ENCODE peak calls at places on chromosomes 13 and 19, in nine cellular contexts. S, W, X, H, Y, C, B, U and J are unnamed samples.

GRCh38 chr19:21569497-21569870 is 64.1 kb downstream of the ZNF429 start:
- DNase-seq in W (peak), S (no peak), H (no peak), X (no peak), Y (peak), U (no peak), B (no peak), C (no peak), J (no peak)

GRCh38 chr13:111429064-111429558 is 108.7 kb downstream of the TEX29 start:
- DNase-seq in H (peak), X (peak), S (no peak), U (no peak), W (peak), C (peak), Y (peak), B (no peak), J (peak)

GRCh38 chr19:10508707-10509106 is 5.6 kb upstream of the KEAP1 start:
- DNase-seq in H (peak), U (no peak), X (no peak), S (no peak), W (no peak), B (no peak), C (no peak), Y (no peak), J (no peak)

GRCh38 chr19:48481846-48482639 is 12.9 kb downstream of the CYTH2 start:
- DNase-seq in S (no peak), C (no peak), B (no peak), X (no peak), H (no peak), Y (no peak), W (no peak), U (no peak), J (no peak)

GRCh38 chr19:1173160-1173844 is 766 bp downstream of the SBNO2 start:
- DNase-seq in B (no peak), S (no peak), H (no peak), Y (no peak), X (no peak), U (no peak), W (no peak), C (peak), J (no peak)

GRCh38 chr13:26460652-26461051 is 96.8 kb upstream of the WASF3 start:
- DNase-seq in U (no peak), H (peak), S (peak), Y (no peak), B (no peak), X (no peak), W (no peak), C (peak), J (no peak)

GRCh38 chr13:29522044-29522685 is 73.3 kb downstream of the SLC7A1 start:
- DNase-seq in C (peak), Y (no peak), X (no peak), S (no peak), U (no peak), H (peak), W (no peak), B (no peak), J (no peak)

GRCh38 chr19:34664168-34664567 is 12.8 kb downstream of the SCGB2B2 start:
- DNase-seq in W (no peak), B (no peak), H (no peak), U (no peak), Y (no peak), C (no peak), S (no peak), X (no peak), J (no peak)

GRCh38 chr19:49145485-49146407 is 9.4 kb downstream of the HRC start:
- DNase-seq in B (no peak), U (peak), W (peak), S (peak), H (peak), X (peak), C (peak), Y (peak), J (peak)

GRCh38 chr13:20182231-20182846 is 10.4 kb downstream of the GJB2 start:
- DNase-seq in B (peak), U (peak), X (no peak), C (peak), Y (no peak), H (peak), W (peak), S (no peak), J (peak)

GRCh38 chr13:21243045-21243842 is 66.8 kb downstream of the MRPL57 start:
- DNase-seq in Y (no peak), S (no peak), B (no peak), X (no peak), U (no peak), W (no peak), H (no peak), C (no peak), J (no peak)

GRCh38 chr13:39909634-39910033 is 254.2 kb downstream of the COG6 start:
- DNase-seq in U (no peak), W (no peak), C (no peak), H (no peak), Y (no peak), X (no peak), B (no peak), S (no peak), J (no peak)

GRCh38 chr13:88887045-88887662 is 1216.0 kb downstream of the SLITRK5 start:
- DNase-seq in S (no peak), Y (no peak), U (no peak), B (no peak), X (no peak), H (no peak), C (no peak), W (no peak), J (no peak)

GRCh38 chr13:43846496-43846895 is 33.0 kb downstream of the CCDC122 start:
- DNase-seq in C (peak), Y (no peak), X (no peak), B (peak), U (no peak), H (peak), S (no peak), W (no peak), J (no peak)

GRCh38 chr13:28574617-28575142 is 79.8 kb upstream of the FLT1 start:
- DNase-seq in C (peak), H (peak), U (no peak), B (peak), W (no peak), S (no peak), X (no peak), Y (peak), J (no peak)

DNA sequence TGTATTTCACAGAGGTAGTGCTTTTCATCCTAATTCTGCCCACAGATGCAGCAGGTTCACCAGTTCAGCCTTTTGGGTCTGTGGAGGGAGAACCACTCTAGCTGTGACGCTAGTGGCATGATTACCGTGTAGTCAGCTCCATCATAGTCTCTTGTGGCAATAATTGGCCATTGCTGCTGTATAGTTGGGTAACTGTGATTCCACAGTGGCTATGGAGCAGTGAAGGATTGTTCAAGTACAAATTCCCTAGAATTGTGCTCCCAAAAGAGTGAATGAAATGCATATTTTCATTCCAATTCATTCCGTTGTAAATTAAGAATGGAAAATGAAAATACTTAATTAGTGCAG is 852 bp downstream of the TEX26 start:
- DNase-seq in H (no peak), X (no peak), C (no peak), S (no peak), U (no peak), B (no peak), W (no peak), Y (no peak), J (no peak)
- TF ChIP-seq CTCF in H (no peak), X (no peak), C (no peak), S (no peak), U (no peak), B (no peak), W (no peak), Y (no peak), J (no peak)

GRCh38 chr13:53368948-53369347 is 340.3 kb downstream of the OLFM4 start:
- DNase-seq in X (no peak), H (no peak), C (no peak), W (no peak), B (no peak), S (no peak), Y (no peak), U (no peak), J (no peak)
- TF ChIP-seq CTCF in X (no peak), H (no peak), C (no peak), W (peak), B (no peak), S (no peak), Y (no peak), U (no peak), J (no peak)

GRCh38 chr13:52004508-52005183 is 6.6 kb downstream of the ATP7B start:
- DNase-seq in C (no peak), S (no peak), X (no peak), H (no peak), U (no peak), W (no peak), Y (peak), B (no peak), J (no peak)
- TF ChIP-seq CTCF in C (no peak), S (no peak), X (no peak), H (no peak), U (no peak), W (no peak), Y (no peak), B (no peak), J (no peak)

GRCh38 chr13:75214846-75215245 is 267.1 kb downstream of the TBC1D4 start:
- DNase-seq in U (no peak), S (no peak), X (no peak), Y (no peak), H (no peak), W (no peak), C (no peak), B (no peak), J (no peak)

GRCh38 chr13:75222031-75222430 is 259.9 kb downstream of the TBC1D4 start:
- DNase-seq in C (peak), B (no peak), Y (no peak), X (no peak), W (no peak), S (no peak), U (no peak), H (peak), J (no peak)

GRCh38 chr13:75220238-75220542 is 261.8 kb downstream of the TBC1D4 start:
- DNase-seq in C (no peak), Y (no peak), W (no peak), U (no peak), X (no peak), B (no peak), S (no peak), H (no peak), J (no peak)

GRCh38 chr13:75219479-75220237 is 262.3 kb downstream of the TBC1D4 start:
- DNase-seq in S (peak), X (peak), U (peak), Y (peak), W (peak), B (peak), H (peak), C (peak), J (peak)

GRCh38 chr13:75217949-75218348 is 264.0 kb downstream of the TBC1D4 start:
- DNase-seq in B (no peak), H (peak), X (no peak), C (peak), U (no peak), S (no peak), W (no peak), Y (no peak), J (no peak)
- TF ChIP-seq CTCF in B (no peak), H (no peak), X (no peak), C (no peak), U (no peak), S (no peak), W (no peak), Y (no peak), J (no peak)

DNA sequence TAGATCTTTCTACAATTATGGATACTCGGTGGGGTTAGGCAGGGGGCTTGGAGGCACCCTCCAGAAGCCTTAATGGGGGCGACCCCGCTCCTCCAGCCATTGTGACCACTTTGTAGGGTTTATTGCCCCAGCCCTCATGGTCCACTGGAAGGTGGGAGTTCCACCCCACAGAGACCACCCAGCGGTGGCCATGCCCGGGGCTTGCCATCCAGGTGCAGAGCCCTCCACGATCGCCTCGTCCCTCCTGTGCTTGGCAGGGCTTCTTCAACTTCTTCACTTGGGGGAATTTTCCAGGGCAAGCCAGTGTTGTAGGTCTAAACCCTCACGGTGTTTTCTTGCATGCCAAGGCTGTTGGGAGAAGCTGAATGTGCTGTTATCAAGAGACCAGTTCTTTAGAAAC is 16.1 kb downstream of the ZNF536 start:
- DNase-seq in U (no peak), S (no peak), W (no peak), H (no peak), B (no peak), X (no peak), C (no peak), Y (no peak), J (no peak)
- TF ChIP-seq CTCF in U (no peak), S (no peak), W (no peak), H (no peak), B (no peak), X (no peak), C (no peak), Y (no peak), J (no peak)

GRCh38 chr19:41887711-41888382 is 4.9 kb downstream of the ARHGEF1 start:
- DNase-seq in U (peak), Y (peak), B (no peak), C (peak), S (no peak), H (peak), X (peak), W (no peak), J (no peak)
- TF ChIP-seq CTCF in U (peak), Y (peak), B (no peak), C (peak), S (no peak), H (no peak), X (peak), W (no peak), J (no peak)

GRCh38 chr19:3565177-3565576 is 7.6 kb upstream of the HMG20B start:
- DNase-seq in Y (no peak), S (no peak), H (peak), W (no peak), X (no peak), B (no peak), C (no peak), U (no peak), J (no peak)
- TF ChIP-seq CTCF in Y (no peak), S (no peak), H (no peak), W (no peak), X (no peak), B (no peak), C (no peak), U (no peak), J (no peak)

DNA sequence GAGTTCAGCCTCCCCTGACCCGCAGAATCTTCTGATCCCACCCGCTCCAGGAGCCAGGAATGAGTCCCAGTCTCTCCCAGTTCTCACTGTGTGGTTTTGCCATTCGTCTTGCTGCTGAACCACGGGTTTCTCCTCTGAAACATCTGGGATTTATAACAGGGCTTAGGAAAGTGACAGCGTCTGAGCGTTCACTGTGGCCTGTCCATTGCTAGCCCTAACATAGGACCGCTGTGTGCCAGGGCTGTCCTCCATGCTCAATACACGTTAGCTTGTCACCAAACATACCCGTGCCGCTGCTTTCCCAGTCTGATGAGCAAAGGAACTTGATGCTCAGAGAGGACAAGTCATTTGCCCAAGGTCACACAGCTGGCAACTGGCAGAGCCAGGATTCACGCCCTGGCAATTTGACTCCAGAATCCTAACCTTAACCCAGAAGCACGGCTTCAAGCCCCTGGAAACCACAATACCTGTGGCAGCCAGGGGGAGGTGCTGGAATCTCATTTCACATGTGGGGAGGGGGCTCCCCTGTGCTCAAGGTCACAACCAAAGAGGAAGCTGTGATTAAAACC is 1.1 kb upstream of the APOE start:
- DNase-seq in W (peak), C (no peak), B (no peak), S (no peak), H (no peak), Y (no peak), U (no peak), X (no peak), J (no peak)
- TF ChIP-seq CTCF in W (peak), C (peak), B (peak), S (no peak), H (no peak), Y (no peak), U (no peak), X (peak), J (peak)

GRCh38 chr13:35514166-35514565 is 37.7 kb upstream of the MAB21L1 start:
- DNase-seq in B (no peak), S (no peak), H (no peak), Y (no peak), C (no peak), U (no peak), X (no peak), W (no peak), J (no peak)
- TF ChIP-seq CTCF in B (no peak), S (no peak), H (no peak), Y (no peak), C (no peak), U (no peak), X (no peak), W (no peak), J (no peak)

DNA sequence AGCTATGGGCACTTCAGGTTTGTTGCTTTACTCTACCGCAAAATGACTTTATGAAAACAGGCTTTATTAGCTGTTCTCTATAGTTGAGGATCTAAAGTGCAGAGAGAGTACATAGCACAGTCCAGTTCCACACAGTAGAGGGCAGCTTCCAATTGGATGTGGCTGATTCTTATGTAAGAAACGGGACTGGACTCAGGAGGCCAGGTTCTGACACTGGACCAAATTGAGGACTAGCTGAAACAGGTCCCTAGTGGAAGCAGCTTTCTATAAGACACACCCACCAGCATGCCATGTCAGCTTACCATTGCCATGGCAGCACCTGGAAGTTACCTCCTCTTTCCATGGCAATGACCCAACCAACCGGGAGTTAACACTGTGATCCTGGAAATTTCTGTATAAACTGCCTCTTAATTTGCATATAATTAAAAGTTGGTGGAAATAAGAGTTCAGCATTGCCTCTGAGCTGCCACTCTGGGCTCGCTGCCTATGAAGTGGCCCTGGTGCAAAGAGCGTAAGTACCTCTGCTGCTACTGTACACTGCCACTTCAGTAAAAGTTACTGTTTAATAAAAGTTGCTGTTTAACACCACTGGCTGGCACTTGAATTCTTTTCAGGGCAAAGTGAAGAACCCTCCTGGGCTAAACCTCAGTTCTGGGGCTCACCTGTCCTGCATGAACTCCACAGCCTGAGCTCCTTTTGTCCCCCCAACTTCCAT is 211.9 kb upstream of the SLC10A2 start:
- DNase-seq in U (no peak), S (no peak), W (no peak), X (no peak), H (no peak), B (no peak), C (no peak), Y (no peak), J (no peak)
- TF ChIP-seq CTCF in U (no peak), S (no peak), W (no peak), X (no peak), H (no peak), B (no peak), C (no peak), Y (no peak), J (no peak)